ENCODE peak calls at places on chromosome 18, in seven cellular contexts. B is hepatocyte, Z is astrocyte, Y is AG09319, A is bronchial epithelial cell, O is endothelial cell of umbilical vein, W is GM12864. D is an unnamed sample.

GRCh38 chr18:55739488-55739887 is 151.5 kb upstream of the TCF4 start:
- DNase-seq in B (no peak), Z (no peak), Y (no peak), A (no peak), O (no peak), W (no peak), D (no peak)

GRCh38 chr18:42583197-42583776 is 532.2 kb downstream of the RIT2 start:
- DNase-seq in B (peak), Z (peak), Y (no peak), A (no peak), O (no peak), W (no peak), D (peak)

GRCh38 chr18:62205824-62206223 is 18.8 kb downstream of the RELCH start:
- DNase-seq in B (no peak), Z (no peak), Y (no peak), A (no peak), O (no peak), W (no peak), D (no peak)

GRCh38 chr18:55307505-55307904 is 280.5 kb downstream of the TCF4 start:
- DNase-seq in B (no peak), Z (no peak), Y (no peak), A (no peak), O (no peak), W (no peak), D (no peak)

GRCh38 chr18:830315-830901 is 18.4 kb upstream of the YES1 start:
- DNase-seq in B (no peak), Z (peak), Y (no peak), A (peak), O (peak), W (no peak), D (peak)

GRCh38 chr18:23981369-23981768 is 33.2 kb upstream of the TTC39C start:
- DNase-seq in B (no peak), Z (no peak), Y (no peak), A (no peak), O (no peak), W (no peak), D (no peak)

GRCh38 chr18:72637319-72638113 is 93.4 kb upstream of the CBLN2 start:
- DNase-seq in B (no peak), Z (no peak), Y (no peak), A (no peak), O (no peak), W (no peak), D (no peak)

GRCh38 chr18:67410671-67411070 is 105.8 kb downstream of the DSEL start:
- DNase-seq in B (no peak), Z (peak), Y (peak), A (no peak), O (no peak), W (no peak), D (no peak)

GRCh38 chr18:74179623-74180199 is 31.4 kb downstream of the TIMM21 start:
- DNase-seq in B (no peak), Z (no peak), Y (no peak), A (no peak), O (no peak), W (no peak), D (no peak)

GRCh38 chr18:65352183-65352582 is 398.6 kb upstream of the CDH7 start:
- DNase-seq in B (no peak), Z (no peak), Y (no peak), A (no peak), O (no peak), W (no peak), D (no peak)

GRCh38 chr18:53911200-53911599 is 313.3 kb downstream of the MBD2 start:
- DNase-seq in B (no peak), Z (no peak), Y (no peak), A (no peak), O (no peak), W (no peak), D (no peak)

GRCh38 chr18:22185298-22185697 is 15.9 kb downstream of the GATA6 start:
- DNase-seq in B (no peak), Z (no peak), Y (no peak), A (no peak), O (peak), W (no peak), D (no peak)

GRCh38 chr18:5107990-5108389 is 89.1 kb downstream of the AKAIN1 start:
- DNase-seq in B (peak), Z (no peak), Y (no peak), A (no peak), O (no peak), W (no peak), D (no peak)

GRCh38 chr18:78873916-78874505 is 105.6 kb upstream of the SALL3 start:
- DNase-seq in B (no peak), Z (peak), Y (no peak), A (no peak), O (no peak), W (no peak), D (no peak)

GRCh38 chr18:58858591-58859468 is 5.8 kb upstream of the ZNF532 start:
- DNase-seq in B (no peak), Z (no peak), Y (no peak), A (no peak), O (no peak), W (no peak), D (no peak)

GRCh38 chr18:43001821-43002220 is 113.7 kb downstream of the RIT2 start:
- DNase-seq in B (no peak), Z (peak), Y (no peak), A (no peak), O (no peak), W (no peak), D (no peak)

GRCh38 chr18:48022531-48023330 is 92.3 kb upstream of the SMAD2 start:
- DNase-seq in B (peak), Z (peak), Y (no peak), A (peak), O (peak), W (no peak), D (peak)

GRCh38 chr18:51211552-51211951 is 14.1 kb upstream of the MEX3C start:
- DNase-seq in B (no peak), Z (peak), Y (no peak), A (peak), O (peak), W (no peak), D (peak)

GRCh38 chr18:61400714-61401113 is 67.5 kb downstream of the CDH20 start:
- DNase-seq in B (no peak), Z (peak), Y (no peak), A (no peak), O (peak), W (no peak), D (peak)

GRCh38 chr18:44325903-44326650 is 354.6 kb upstream of the SETBP1 start:
- DNase-seq in B (peak), Z (peak), Y (peak), A (peak), O (peak), W (no peak), D (peak)

GRCh38 chr18:59706499-59706898 is 9.3 kb upstream of the CCBE1 start:
- DNase-seq in B (no peak), Z (no peak), Y (no peak), A (no peak), O (no peak), W (no peak), D (no peak)

GRCh38 chr18:2900742-2901404 is 54.1 kb downstream of the EMILIN2 start:
- DNase-seq in B (no peak), Z (no peak), Y (no peak), A (no peak), O (no peak), W (no peak), D (no peak)

GRCh38 chr18:22822024-22822423 is 111.1 kb upstream of the RBBP8 start:
- DNase-seq in B (no peak), Z (peak), Y (no peak), A (peak), O (peak), W (no peak), D (peak)

GRCh38 chr18:64444819-64445218 is 295.9 kb upstream of the LINC00305 start:
- DNase-seq in B (no peak), Z (no peak), Y (no peak), A (no peak), O (no peak), W (no peak), D (no peak)

GRCh38 chr18:11514267-11514666 is 95.1 kb upstream of the SLC35G4 start:
- DNase-seq in B (no peak), Z (peak), Y (no peak), A (no peak), O (no peak), W (no peak), D (no peak)

GRCh38 chr18:51234117-51235010 is 36.9 kb upstream of the MEX3C start:
- DNase-seq in B (no peak), Z (no peak), Y (no peak), A (peak), O (no peak), W (no peak), D (peak)

GRCh38 chr18:31156831-31157763 is 5.6 kb downstream of the DSC1 start:
- DNase-seq in B (peak), Z (no peak), Y (no peak), A (peak), O (no peak), W (no peak), D (peak)

GRCh38 chr18:10421859-10422258 is 32.6 kb upstream of the APCDD1 start:
- DNase-seq in B (no peak), Z (peak), Y (no peak), A (peak), O (no peak), W (no peak), D (peak)

GRCh38 chr18:22282311-22283235 is 113.2 kb downstream of the GATA6 start:
- DNase-seq in B (peak), Z (peak), Y (peak), A (peak), O (peak), W (no peak), D (peak)

GRCh38 chr18:57942090-57942489 is 101.9 kb upstream of the NEDD4L start:
- DNase-seq in B (no peak), Z (no peak), Y (no peak), A (peak), O (no peak), W (no peak), D (peak)

GRCh38 chr18:69102959-69103358 is 297.7 kb upstream of the DOK6 start:
- DNase-seq in B (no peak), Z (peak), Y (no peak), A (peak), O (no peak), W (no peak), D (peak)

GRCh38 chr18:67109535-67109934 is 407.0 kb downstream of the DSEL start:
- DNase-seq in B (no peak), Z (no peak), Y (no peak), A (no peak), O (no peak), W (no peak), D (no peak)

DNA sequence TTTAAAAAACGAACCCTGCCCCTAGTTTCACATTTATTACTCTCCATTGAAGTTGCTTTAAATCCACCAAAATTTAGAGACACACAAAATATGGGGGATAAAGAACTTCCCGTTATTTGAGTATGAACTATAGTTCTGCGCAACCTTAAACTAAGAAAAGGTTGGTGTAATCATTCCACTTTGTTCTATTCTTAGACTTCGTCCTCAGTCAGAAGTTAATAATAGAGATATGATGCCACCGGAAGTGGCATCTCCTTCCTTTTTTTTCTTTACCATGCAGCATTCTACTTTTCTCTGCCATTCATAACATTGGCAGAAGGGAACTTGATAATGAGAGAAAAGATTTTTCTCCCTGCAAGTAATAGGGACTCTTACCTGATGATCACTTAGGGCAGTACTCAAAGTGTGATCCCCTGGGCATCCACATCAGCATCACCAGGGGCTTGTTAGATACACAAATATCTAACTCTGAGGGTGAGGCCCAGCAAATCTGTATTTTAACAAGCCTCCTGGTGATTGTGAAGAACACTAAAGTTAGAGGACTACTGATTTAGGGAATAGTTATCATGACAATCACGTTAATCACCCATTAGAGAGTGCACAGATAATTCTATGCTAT is 147.7 kb upstream of the DTNA start:
- DNase-seq in B (no peak), Z (no peak), Y (no peak), A (no peak), O (no peak), W (no peak), D (no peak)
- TF ChIP-seq CTCF in B (no peak), Z (no peak), Y (no peak), A (no peak), O (no peak), W (no peak), D (no peak)

GRCh38 chr18:49178736-49179135 is 228.0 kb upstream of the SMAD7 start:
- DNase-seq in B (peak), Z (no peak), Y (no peak), A (peak), O (peak), W (no peak), D (peak)
- TF ChIP-seq CTCF in B (peak), Z (peak), Y (peak), A (peak), O (peak), W (peak), D (peak)

GRCh38 chr18:37476182-37476581 is 89.4 kb downstream of the CELF4 start:
- DNase-seq in B (peak), Z (no peak), Y (no peak), A (peak), O (peak), W (peak), D (peak)
- TF ChIP-seq CTCF in B (peak), Z (no peak), Y (peak), A (peak), O (peak), W (peak), D (peak)

DNA sequence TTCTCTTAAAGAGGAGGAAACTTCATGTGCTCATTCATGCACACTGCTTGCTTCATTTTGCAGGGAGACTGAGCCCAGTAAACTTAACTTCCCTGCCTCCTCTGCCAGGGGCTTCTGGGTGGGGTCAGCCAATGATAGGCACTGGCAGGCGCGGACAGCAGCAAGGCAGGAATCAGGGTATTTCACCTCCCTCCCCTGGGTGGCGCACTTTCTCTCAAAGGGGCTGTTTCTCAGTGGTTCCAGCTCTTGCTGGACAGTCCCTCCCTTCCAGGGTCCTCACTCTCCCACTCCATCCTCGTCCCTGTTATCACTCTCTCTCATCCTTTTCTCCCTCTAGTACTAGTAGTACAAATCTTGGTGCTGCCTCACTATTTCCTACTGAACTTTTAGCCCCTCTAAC is 320.5 kb upstream of the ZNF521 start:
- DNase-seq in B (no peak), Z (no peak), Y (no peak), A (no peak), O (no peak), W (no peak), D (no peak)
- TF ChIP-seq CTCF in B (no peak), Z (no peak), Y (no peak), A (no peak), O (no peak), W (peak), D (no peak)

DNA sequence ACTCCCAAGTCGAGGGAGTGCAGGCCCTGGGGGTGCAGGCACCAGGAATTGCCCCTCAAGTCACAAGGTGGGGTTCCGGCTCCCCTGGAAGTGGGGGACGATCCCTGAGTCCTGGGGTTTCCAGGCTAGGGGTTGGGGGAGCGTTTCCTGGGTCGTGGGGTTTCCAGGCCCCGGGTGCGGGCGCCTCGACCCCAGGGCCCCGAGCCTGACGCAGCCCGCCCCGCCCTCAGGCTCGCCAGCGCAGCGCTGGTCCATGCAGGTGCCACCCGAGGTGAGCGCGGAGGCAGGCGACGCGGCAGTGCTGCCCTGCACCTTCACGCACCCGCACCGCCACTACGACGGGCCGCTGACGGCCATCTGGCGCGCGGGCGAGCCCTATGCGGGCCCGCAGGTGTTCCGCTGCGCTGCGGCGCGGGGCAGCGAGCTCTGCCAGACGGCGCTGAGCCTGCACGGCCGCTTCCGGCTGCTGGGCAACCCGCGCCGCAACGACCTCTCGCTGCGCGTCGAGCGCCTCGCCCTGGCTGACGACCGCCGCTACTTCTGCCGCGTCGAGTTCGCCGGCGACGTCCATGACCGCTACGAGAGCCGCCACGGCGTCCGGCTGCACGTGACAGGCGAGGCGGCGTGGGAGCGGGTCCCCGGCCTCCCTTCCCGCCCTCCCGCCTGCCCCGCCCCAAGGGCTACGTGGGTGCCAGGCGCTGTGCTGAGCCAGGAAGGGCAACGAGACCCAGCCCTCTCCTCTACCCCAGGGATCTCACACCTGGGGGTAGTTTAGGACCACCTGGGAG is 12.0 kb downstream of the SIGLEC15 start:
- DNase-seq in B (peak), Z (peak), Y (no peak), A (peak), O (peak), W (no peak), D (peak)
- TF ChIP-seq CTCF in B (peak), Z (no peak), Y (peak), A (peak), O (peak), W (peak), D (no peak)

GRCh38 chr18:26104037-26104436 is 13.6 kb upstream of the SS18 start:
- DNase-seq in B (no peak), Z (no peak), Y (no peak), A (peak), O (no peak), W (no peak), D (no peak)

GRCh38 chr18:26103579-26103978 is 13.2 kb upstream of the SS18 start:
- DNase-seq in B (peak), Z (no peak), Y (no peak), A (peak), O (no peak), W (no peak), D (peak)
- TF ChIP-seq CTCF in B (no peak), Z (no peak), Y (no peak), A (peak), O (no peak), W (peak), D (peak)

GRCh38 chr18:75896865-75897264 is 469.4 kb upstream of the SMIM21 start:
- DNase-seq in B (peak), Z (no peak), Y (no peak), A (peak), O (no peak), W (no peak), D (peak)
- TF ChIP-seq CTCF in B (peak), Z (peak), Y (no peak), A (no peak), O (no peak), W (no peak), D (peak)

GRCh38 chr18:75244336-75244735 is 33.7 kb downstream of the TSHZ1 start:
- DNase-seq in B (peak), Z (no peak), Y (no peak), A (no peak), O (no peak), W (no peak), D (peak)
- TF ChIP-seq CTCF in B (peak), Z (no peak), Y (no peak), A (peak), O (peak), W (peak), D (peak)

DNA sequence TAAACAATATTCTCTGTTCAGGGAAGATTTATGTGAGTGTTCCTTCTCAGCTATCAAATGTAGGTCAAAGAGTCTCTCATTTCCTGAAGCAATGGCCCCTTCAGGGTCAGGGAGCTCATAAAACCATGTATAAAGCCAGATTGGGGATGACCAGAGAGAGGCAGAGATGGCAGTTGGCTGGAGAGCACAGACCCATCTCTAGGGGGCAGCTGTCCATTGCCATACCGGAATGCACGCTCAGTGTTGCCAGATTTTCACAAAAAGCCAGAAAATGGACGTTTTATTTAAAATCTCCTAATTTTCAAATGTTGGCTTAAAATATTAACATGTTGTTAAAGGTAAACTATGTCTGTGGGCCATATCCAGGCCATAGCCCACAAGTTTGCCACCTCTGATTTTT is 1920.7 kb upstream of the CELF4 start:
- DNase-seq in B (no peak), Z (no peak), Y (no peak), A (no peak), O (no peak), W (no peak), D (no peak)
- TF ChIP-seq CTCF in B (no peak), Z (no peak), Y (no peak), A (no peak), O (no peak), W (no peak), D (no peak)

D was measured in epithelial cell of esophagus.